ENCODE peak calls at places on chromosomes 2 and 18, in four cellular contexts. Z is body of pancreas, K is fibroblast of mammary gland, W is fibroblast of lung. S is an unnamed sample.

GRCh38 chr2:52368141-52368540 is 1336.2 kb upstream of the NRXN1 start:
- DNase-seq in Z (no peak), K (no peak), W (no peak), S (no peak)

GRCh38 chr2:39007875-39008504 is 112.9 kb downstream of the SOS1 start:
- DNase-seq in Z (no peak), K (no peak), W (no peak), S (no peak)

GRCh38 chr18:5894613-5895299 is 566 bp downstream of the TMEM200C start:
- DNase-seq in Z (peak), K (no peak), W (peak), S (no peak)

GRCh38 chr2:240905176-240905781 is 857 bp upstream of the CROCC2 start:
- DNase-seq in Z (no peak), K (no peak), W (no peak), S (no peak)

GRCh38 chr2:236112466-236112865 is 55.7 kb downstream of the GBX2 start:
- DNase-seq in Z (no peak), K (no peak), W (no peak), S (no peak)

GRCh38 chr18:2325308-2325849 is 245.9 kb downstream of the METTL4 start:
- DNase-seq in Z (no peak), K (no peak), W (peak), S (no peak)

GRCh38 chr18:23281626-23282436 is 146.5 kb downstream of the CABLES1 start:
- DNase-seq in Z (no peak), K (no peak), W (peak), S (no peak)

GRCh38 chr18:49966090-49966489 is 152.8 kb upstream of the ACAA2 start:
- DNase-seq in Z (no peak), K (no peak), W (no peak), S (no peak)

GRCh38 chr2:74944987-74945782 is 13.3 kb upstream of the POLE4 start:
- DNase-seq in Z (no peak), K (peak), W (peak), S (no peak)

GRCh38 chr2:205678743-205679142 is 3.6 kb upstream of the NRP2 start:
- DNase-seq in Z (no peak), K (no peak), W (no peak), S (no peak)

GRCh38 chr2:235187806-235188205 is 236.0 kb downstream of the SH3BP4 start:
- DNase-seq in Z (no peak), K (no peak), W (no peak), S (no peak)

GRCh38 chr2:231926761-231927565 is 767 bp upstream of the NPPC start:
- DNase-seq in Z (no peak), K (no peak), W (peak), S (no peak)

DNA sequence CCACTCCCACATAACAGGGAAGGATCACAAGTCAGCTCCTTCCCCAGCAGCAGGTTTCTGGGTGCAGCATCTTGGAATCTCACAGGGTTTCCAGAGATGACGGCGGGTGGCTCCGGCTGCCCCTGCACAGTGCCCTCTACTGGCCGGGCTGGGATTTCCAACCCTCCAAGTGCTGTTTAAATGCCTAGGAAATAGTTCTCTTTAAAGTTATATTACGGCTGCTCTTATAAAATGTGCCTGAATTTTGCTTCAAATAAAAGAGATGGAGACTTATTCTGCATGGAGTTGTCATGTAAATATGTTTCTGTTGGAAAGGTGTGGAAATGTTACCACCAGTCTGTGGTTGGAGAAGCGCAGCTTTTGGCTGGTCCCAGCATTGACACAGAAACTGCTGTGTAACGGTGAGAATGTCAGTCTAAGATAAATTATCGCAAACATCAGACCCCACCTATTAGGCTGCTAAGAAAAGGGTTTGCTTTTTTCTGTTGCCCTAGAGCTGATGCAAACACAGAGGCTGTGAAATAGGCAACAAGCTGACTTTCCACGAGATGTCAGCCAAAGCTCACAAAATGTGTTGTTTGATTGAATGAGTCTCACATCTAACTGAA is 3.3 kb upstream of the HJURP start:
- DNase-seq in Z (peak), K (peak), W (no peak), S (no peak)
- TF ChIP-seq CTCF in Z (peak), K (peak), W (peak), S (peak)

GRCh38 chr2:99550368-99550767 is 60.6 kb upstream of the REV1 start:
- DNase-seq in Z (no peak), K (no peak), W (no peak), S (no peak)

GRCh38 chr2:99555410-99555809 is 65.6 kb upstream of the REV1 start:
- DNase-seq in Z (no peak), K (no peak), W (no peak), S (no peak)

GRCh38 chr2:99552529-99552928 is 62.7 kb upstream of the REV1 start:
- DNase-seq in Z (no peak), K (no peak), W (no peak), S (no peak)

GRCh38 chr2:99559075-99559662 is 69.4 kb upstream of the REV1 start:
- DNase-seq in Z (peak), K (peak), W (peak), S (peak)

DNA sequence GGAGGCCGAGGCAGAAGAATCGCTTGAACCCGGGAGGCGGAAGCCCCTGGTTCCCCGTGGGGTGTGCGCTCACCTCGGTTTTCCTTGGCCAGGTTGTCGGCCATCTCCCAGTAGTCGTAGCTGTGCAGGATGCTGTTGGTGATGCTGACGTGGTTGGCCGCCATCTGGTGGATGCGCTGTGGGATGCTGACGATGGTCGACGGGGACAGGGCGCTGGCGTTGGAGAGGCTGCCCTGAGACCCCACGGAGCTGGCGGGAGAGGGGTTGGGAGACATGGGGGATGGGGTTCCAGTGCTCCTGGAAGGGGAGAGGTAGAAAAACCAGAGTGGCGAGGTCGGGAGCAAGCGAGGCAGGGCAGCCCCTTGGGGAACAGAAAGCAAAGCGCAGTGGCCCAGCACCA is 64.4 kb upstream of the REV1 start:
- DNase-seq in Z (no peak), K (no peak), W (no peak), S (no peak)
- TF ChIP-seq CTCF in Z (no peak), K (no peak), W (no peak), S (peak)

DNA sequence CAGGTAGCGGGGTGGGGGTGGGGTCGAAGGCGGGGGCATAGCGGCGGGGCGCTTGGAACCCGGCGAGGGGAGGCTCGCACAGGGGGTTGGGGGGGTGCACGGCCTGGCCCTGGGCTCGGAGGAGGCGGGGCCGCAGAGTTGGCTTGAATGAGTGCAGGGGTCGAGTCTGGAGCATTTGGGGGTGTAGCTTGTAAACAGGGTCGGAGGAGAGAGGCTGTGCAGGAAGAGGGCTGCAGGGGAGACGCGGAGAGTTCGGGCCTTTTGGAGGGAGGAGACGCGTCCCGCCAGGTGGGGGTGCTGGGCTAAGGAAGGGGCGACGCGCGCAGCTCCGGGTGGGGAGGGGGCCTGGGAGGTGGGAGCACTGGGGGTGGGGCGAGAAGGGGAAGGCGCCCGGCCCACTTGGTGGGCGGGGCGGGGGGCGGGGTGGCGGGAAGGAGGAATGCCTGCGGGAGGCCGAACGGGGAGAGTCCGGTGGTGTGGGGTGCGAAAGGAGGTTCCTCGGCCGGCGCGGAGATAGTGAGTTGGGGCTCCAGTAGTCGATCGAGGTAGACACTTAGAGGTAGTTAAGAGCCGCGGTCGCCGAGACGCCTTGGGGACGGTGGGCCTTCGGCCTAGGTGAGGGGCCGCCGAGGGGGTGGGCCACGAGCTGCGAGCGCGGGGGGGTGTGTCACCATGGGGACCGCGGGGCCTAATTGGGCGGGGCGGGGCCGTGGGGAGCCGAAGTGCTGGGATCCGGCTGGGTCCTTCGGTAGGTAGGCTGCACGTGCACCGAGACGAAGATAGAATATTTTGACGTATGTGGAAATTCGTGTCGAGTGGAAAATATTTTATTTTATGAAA is 766 bp downstream of the MSH6 start:
- DNase-seq in Z (peak), K (peak), W (peak), S (peak)
- TF ChIP-seq CTCF in Z (no peak), K (no peak), W (no peak), S (no peak)

DNA sequence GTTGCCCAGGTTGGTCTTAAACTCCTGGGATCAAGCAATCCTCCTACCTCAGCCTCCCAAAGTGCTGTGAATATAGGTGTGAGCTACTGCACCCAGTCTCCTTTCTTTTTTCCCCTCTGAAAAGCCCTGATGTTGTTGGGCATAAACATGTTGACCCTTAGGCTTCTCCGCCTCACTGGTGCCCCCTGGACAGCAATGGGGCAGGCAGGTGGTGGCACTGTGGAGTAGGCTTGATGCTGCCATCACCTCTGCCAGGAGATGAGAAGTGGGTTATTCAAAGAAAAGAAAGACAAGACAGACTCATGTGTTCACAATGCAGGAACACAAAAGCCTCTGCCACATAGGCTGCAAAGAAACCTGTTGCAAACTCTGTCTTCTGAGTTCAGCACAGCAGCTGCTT is 169.9 kb downstream of the EN1 start:
- DNase-seq in Z (no peak), K (no peak), W (no peak), S (no peak)
- TF ChIP-seq CTCF in Z (no peak), K (no peak), W (no peak), S (no peak)

GRCh38 chr2:220393717-220394116 is 766.3 kb downstream of the SLC4A3 start:
- DNase-seq in Z (no peak), K (no peak), W (no peak), S (no peak)

GRCh38 chr2:220396287-220396686 is 768.9 kb downstream of the SLC4A3 start:
- DNase-seq in Z (no peak), K (peak), W (peak), S (no peak)

GRCh38 chr2:220394433-220394832 is 767.0 kb downstream of the SLC4A3 start:
- DNase-seq in Z (no peak), K (peak), W (peak), S (no peak)
- TF ChIP-seq CTCF in Z (no peak), K (no peak), W (no peak), S (no peak)

DNA sequence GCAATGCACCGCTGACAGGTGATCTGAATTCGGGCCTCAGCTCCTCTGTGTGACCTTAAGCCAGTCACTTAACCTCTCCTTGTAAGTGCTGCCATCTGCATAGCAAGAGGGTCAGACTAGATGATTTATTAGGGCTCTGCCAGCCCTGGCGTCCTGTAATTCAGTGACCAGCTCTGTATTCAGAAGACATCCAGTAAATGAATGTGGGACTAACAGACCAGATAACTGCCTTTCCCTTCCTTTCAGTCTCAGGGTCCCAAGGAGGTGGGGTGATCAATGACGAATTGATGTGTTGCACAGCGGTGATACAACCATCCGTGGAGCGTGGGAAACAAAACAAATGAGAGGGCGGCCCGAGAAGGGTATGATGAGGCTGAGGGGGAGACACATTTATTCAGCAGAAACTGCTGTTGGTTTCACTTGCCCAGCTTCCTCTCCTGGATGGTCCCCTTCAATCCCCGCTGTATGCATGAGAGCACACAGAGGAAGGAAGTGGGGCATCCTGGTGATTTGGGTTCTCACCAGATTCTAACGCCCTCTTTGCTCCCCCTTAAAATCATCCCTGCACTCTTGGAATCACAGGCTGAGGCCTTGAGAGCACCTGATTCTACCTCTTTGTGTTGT is 92.8 kb downstream of the VIT start:
- DNase-seq in Z (no peak), K (no peak), W (no peak), S (no peak)
- TF ChIP-seq CTCF in Z (no peak), K (no peak), W (no peak), S (no peak)